ENCODE peak calls at places on chromosomes 3 and 15, in five cellular contexts. A is lower lobe of right lung, W is RWPE2, R is astrocyte of the spinal cord, I is ovary. V is an unnamed sample.

GRCh38 chr3:128001576-128001975 is 50.7 kb upstream of the SEC61A1 start:
- DNase-seq in A (no peak), W (no peak), R (no peak), I (no peak), V (no peak)

GRCh38 chr15:70494861-70495571 is 268.3 kb downstream of the UACA start:
- DNase-seq in A (no peak), W (peak), R (peak), I (no peak), V (peak)

GRCh38 chr15:35854398-35854797 is 308.4 kb upstream of the DPH6 start:
- DNase-seq in A (no peak), W (no peak), R (no peak), I (no peak), V (no peak)

GRCh38 chr15:88834211-88834812 is 31.1 kb downstream of the ACAN start:
- DNase-seq in A (no peak), W (no peak), R (peak), I (peak), V (peak)

GRCh38 chr3:171811913-171812321 is 1.6 kb upstream of the PLD1 start:
- DNase-seq in A (no peak), W (no peak), R (peak), I (peak), V (peak)

GRCh38 chr15:45180201-45180600 is 7.6 kb downstream of the SHF start:
- DNase-seq in A (no peak), W (no peak), R (peak), I (no peak), V (no peak)

GRCh38 chr3:57048052-57048671 is 12.3 kb upstream of the SPATA12 start:
- DNase-seq in A (no peak), W (no peak), R (no peak), I (no peak), V (peak)

GRCh38 chr15:86183765-86184491 is 104.3 kb downstream of the AGBL1 start:
- DNase-seq in A (no peak), W (no peak), R (no peak), I (no peak), V (no peak)

GRCh38 chr3:30813734-30814133 is 80.7 kb downstream of the GADL1 start:
- DNase-seq in A (no peak), W (no peak), R (no peak), I (no peak), V (no peak)

GRCh38 chr3:143840636-143841035 is 7.6 kb downstream of the SLC9A9 start:
- DNase-seq in A (no peak), W (no peak), R (no peak), I (no peak), V (no peak)

GRCh38 chr3:45960289-45960688 is 17.0 kb downstream of the CXCR6 start:
- DNase-seq in A (no peak), W (no peak), R (no peak), I (no peak), V (no peak)

GRCh38 chr3:139574026-139574947 is 34.7 kb upstream of the RBP1 start:
- DNase-seq in A (no peak), W (no peak), R (no peak), I (peak), V (no peak)

GRCh38 chr15:49815506-49815905 is 194.7 kb downstream of the DTWD1 start:
- DNase-seq in A (no peak), W (no peak), R (no peak), I (no peak), V (peak)

GRCh38 chr15:68629519-68630204 is 50.9 kb downstream of the CORO2B start:
- DNase-seq in A (no peak), W (no peak), R (no peak), I (no peak), V (no peak)

GRCh38 chr3:169659096-169659521 is 4.4 kb downstream of the MECOM start:
- DNase-seq in A (no peak), W (no peak), R (no peak), I (no peak), V (no peak)

GRCh38 chr15:66789029-66790025 is 87.3 kb downstream of the SMAD6 start:
- DNase-seq in A (no peak), W (no peak), R (peak), I (peak), V (peak)

GRCh38 chr3:46672349-46672695 is 21.2 kb downstream of the ALS2CL start:
- DNase-seq in A (no peak), W (no peak), R (no peak), I (peak), V (no peak)

GRCh38 chr3:182413682-182414081 is 379.6 kb upstream of the ATP11B start:
- DNase-seq in A (no peak), W (no peak), R (no peak), I (no peak), V (no peak)

GRCh38 chr15:37806808-37807207 is 127.6 kb upstream of the TMCO5A start:
- DNase-seq in A (no peak), W (no peak), R (no peak), I (no peak), V (no peak)

GRCh38 chr15:66831801-66832390 is 129.9 kb downstream of the SMAD6 start:
- DNase-seq in A (peak), W (peak), R (no peak), I (no peak), V (no peak)

GRCh38 chr3:113698213-113698742 is 1.8 kb upstream of the USF3 start:
- DNase-seq in A (no peak), W (no peak), R (no peak), I (no peak), V (no peak)

GRCh38 chr3:183448369-183449128 is 20.1 kb upstream of the MCF2L2 start:
- DNase-seq in A (no peak), W (no peak), R (no peak), I (no peak), V (no peak)
- H3K4me3 ChIP-seq in A (peak), W (peak), R (peak), I (peak), V (peak)

GRCh38 chr15:84817461-84818081 is 415 bp downstream of the ALPK3 start:
- DNase-seq in A (no peak), W (no peak), R (no peak), I (no peak), V (no peak)
- TF ChIP-seq CTCF in A (no peak), W (no peak), R (no peak), I (no peak), V (peak)

GRCh38 chr3:186241910-186242821 is 119.9 kb downstream of the DGKG start:
- DNase-seq in A (peak), W (no peak), R (peak), I (no peak), V (peak)
- H3K4me3 ChIP-seq in A (peak), W (no peak), R (no peak), I (no peak), V (peak)

DNA sequence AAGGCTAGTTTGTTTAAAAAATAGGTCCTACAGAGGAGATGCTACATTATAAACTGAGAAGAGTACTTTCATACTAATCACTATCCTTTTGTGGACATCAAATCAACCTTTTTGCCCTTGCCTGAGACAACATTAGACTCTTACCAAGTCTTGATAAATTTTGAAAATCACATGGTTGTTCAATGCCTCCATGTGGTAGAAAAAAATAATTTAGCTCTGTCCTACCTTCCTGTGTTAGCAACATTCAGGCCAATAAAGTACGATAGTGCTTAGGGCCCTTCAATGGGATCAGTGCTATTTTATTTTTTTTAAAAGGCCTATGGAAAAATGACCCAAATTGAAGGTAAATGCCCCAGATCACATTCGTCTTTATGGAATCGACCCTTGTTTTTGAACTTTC is 5.0 kb upstream of the UBE2E1 start:
- DNase-seq in A (no peak), W (no peak), R (peak), I (no peak), V (no peak)
- TF ChIP-seq CTCF in A (peak), W (peak), R (peak), I (no peak), V (peak)

GRCh38 chr3:129599607-129600006 is 6.9 kb downstream of the PLXND1 start:
- DNase-seq in A (peak), W (no peak), R (peak), I (no peak), V (peak)
- H3K4me3 ChIP-seq in A (peak), W (no peak), R (no peak), I (no peak), V (no peak)